ENCODE peak calls at places on chromosomes 13 and 19, in ten cellular contexts. One of them, this sample, is unnamed.

GRCh38 chr13:44040070-44040753 is 160.5 kb downstream of the LACC1 start:
- DNase-seq in neural progenitor cell: no peak
- DNase-seq in thoracic aorta: no peak
- DNase-seq in A549: no peak
- DNase-seq in GM23248: peak; percentile 63
- DNase-seq in hepatocyte: no peak
- DNase-seq in fibroblast of lung: peak; percentile 75
- DNase-seq in substantia nigra: no peak
- DNase-seq in cardiac muscle cell: peak; percentile 60
- DNase-seq in GM23338: no peak
- DNase-seq in this sample: no peak

GRCh38 chr13:94617389-94618000 is 15.8 kb downstream of the GPR180 start:
- DNase-seq in A549: no peak
- DNase-seq in hepatocyte: peak; percentile 40
- DNase-seq in GM23248: peak; percentile 41
- DNase-seq in GM23338: peak; percentile 35
- DNase-seq in fibroblast of lung: peak; percentile 47
- DNase-seq in substantia nigra: no peak
- DNase-seq in thoracic aorta: no peak
- DNase-seq in neural progenitor cell: no peak
- DNase-seq in cardiac muscle cell: peak; percentile 37
- DNase-seq in this sample: no peak

GRCh38 chr13:69565334-69565733 is 542.3 kb upstream of the ATXN8OS start:
- DNase-seq in neural progenitor cell: peak; percentile 56
- DNase-seq in A549: peak; percentile 1
- DNase-seq in cardiac muscle cell: peak; percentile 0
- DNase-seq in hepatocyte: peak; percentile 32
- DNase-seq in thoracic aorta: no peak
- DNase-seq in substantia nigra: no peak
- DNase-seq in GM23248: peak; percentile 10
- DNase-seq in GM23338: peak; percentile 80
- DNase-seq in fibroblast of lung: peak; percentile 41
- DNase-seq in this sample: no peak

GRCh38 chr19:8631425-8631819 is 989 bp downstream of the NFILZ start:
- DNase-seq in substantia nigra: no peak
- DNase-seq in GM23338: no peak
- DNase-seq in fibroblast of lung: peak; percentile 61
- DNase-seq in thoracic aorta: peak; percentile 35
- DNase-seq in A549: peak; percentile 61
- DNase-seq in hepatocyte: peak; percentile 57
- DNase-seq in GM23248: peak; percentile 48
- DNase-seq in neural progenitor cell: peak; percentile 87
- DNase-seq in cardiac muscle cell: peak; percentile 84
- DNase-seq in this sample: no peak

GRCh38 chr13:67139551-67139950 is 90.6 kb downstream of the PCDH9 start:
- DNase-seq in A549: no peak
- DNase-seq in GM23338: no peak
- DNase-seq in fibroblast of lung: peak; percentile 20
- DNase-seq in thoracic aorta: no peak
- DNase-seq in substantia nigra: no peak
- DNase-seq in neural progenitor cell: no peak
- DNase-seq in hepatocyte: no peak
- DNase-seq in cardiac muscle cell: no peak
- DNase-seq in GM23248: no peak
- DNase-seq in this sample: no peak

GRCh38 chr13:19959141-19959830 is 759 bp downstream of the ZMYM2 start:
- DNase-seq in neural progenitor cell: peak; percentile 81
- DNase-seq in hepatocyte: peak; percentile 71
- DNase-seq in fibroblast of lung: peak; percentile 47
- DNase-seq in thoracic aorta: peak; percentile 8
- DNase-seq in cardiac muscle cell: peak; percentile 61
- DNase-seq in substantia nigra: peak; percentile 53
- DNase-seq in GM23248: peak; percentile 81
- DNase-seq in A549: peak; percentile 19
- DNase-seq in GM23338: peak; percentile 61
- DNase-seq in this sample: peak; percentile 44

GRCh38 chr13:90447735-90448103 is 899.8 kb upstream of the MIR17HG start:
- DNase-seq in neural progenitor cell: peak; percentile 11
- DNase-seq in cardiac muscle cell: peak; percentile 61
- DNase-seq in substantia nigra: no peak
- DNase-seq in hepatocyte: no peak
- DNase-seq in thoracic aorta: no peak
- DNase-seq in fibroblast of lung: peak; percentile 10
- DNase-seq in GM23248: peak; percentile 76
- DNase-seq in A549: no peak
- DNase-seq in GM23338: peak; percentile 44
- DNase-seq in this sample: no peak

GRCh38 chr19:12745166-12745897 is 6.3 kb upstream of the BEST2 start:
- DNase-seq in substantia nigra: no peak
- DNase-seq in neural progenitor cell: no peak
- DNase-seq in A549: no peak
- DNase-seq in cardiac muscle cell: peak; percentile 36
- DNase-seq in thoracic aorta: no peak
- DNase-seq in GM23248: no peak
- DNase-seq in hepatocyte: no peak
- DNase-seq in GM23338: no peak
- DNase-seq in fibroblast of lung: no peak
- DNase-seq in this sample: no peak

GRCh38 chr13:25943666-25944065 is 108.2 kb downstream of the SHISA2 start:
- DNase-seq in thoracic aorta: no peak
- DNase-seq in neural progenitor cell: no peak
- DNase-seq in substantia nigra: no peak
- DNase-seq in A549: no peak
- DNase-seq in GM23338: no peak
- DNase-seq in fibroblast of lung: peak; percentile 75
- DNase-seq in hepatocyte: peak; percentile 58
- DNase-seq in GM23248: peak; percentile 15
- DNase-seq in cardiac muscle cell: peak; percentile 67
- DNase-seq in this sample: no peak

DNA sequence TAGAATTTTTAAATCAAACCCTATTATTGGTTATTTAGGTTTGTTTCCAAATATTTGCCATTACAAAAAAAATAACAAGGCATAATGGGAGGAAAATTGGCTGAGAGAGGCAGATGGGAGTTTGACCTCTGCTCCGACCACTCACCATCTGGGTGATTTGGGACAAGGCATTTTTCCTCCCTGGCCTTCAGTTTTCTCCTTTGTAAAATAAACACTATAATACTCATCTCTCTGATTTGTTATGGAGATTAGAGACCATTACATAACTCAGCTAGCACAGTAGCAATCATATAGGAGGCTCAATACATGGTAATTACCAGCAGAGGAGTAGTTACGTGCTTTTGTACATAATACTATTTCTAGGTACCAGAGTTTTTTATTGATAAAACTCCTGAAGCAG is 70.2 kb upstream of the STK24 start:
- DNase-seq in cardiac muscle cell: no peak
- DNase-seq in neural progenitor cell: no peak
- DNase-seq in hepatocyte: no peak
- DNase-seq in substantia nigra: no peak
- DNase-seq in thoracic aorta: no peak
- DNase-seq in GM23248: no peak
- DNase-seq in A549: no peak
- DNase-seq in fibroblast of lung: no peak
- DNase-seq in GM23338: no peak
- DNase-seq in this sample: no peak
- H3K27ac ChIP-seq in cardiac muscle cell: no peak overlapping the region
- H3K27ac ChIP-seq in neural progenitor cell: no peak overlapping the region
- H3K27ac ChIP-seq in hepatocyte: peak overlapping the region; percentile 57
- H3K27ac ChIP-seq in substantia nigra: no peak overlapping the region
- H3K27ac ChIP-seq in thoracic aorta: no peak overlapping the region
- H3K27ac ChIP-seq in GM23248: no peak overlapping the region
- H3K27ac ChIP-seq in A549: no peak overlapping the region
- H3K27ac ChIP-seq in fibroblast of lung: no peak overlapping the region
- H3K27ac ChIP-seq in GM23338: no peak overlapping the region
- H3K27ac ChIP-seq in this sample: no peak overlapping the region

GRCh38 chr19:18650048-18650435 is 13.2 kb downstream of the KLHL26 start:
- DNase-seq in GM23338: no peak
- DNase-seq in GM23248: peak; percentile 72
- DNase-seq in A549: no peak
- DNase-seq in fibroblast of lung: peak; percentile 71
- DNase-seq in neural progenitor cell: no peak
- DNase-seq in thoracic aorta: no peak
- DNase-seq in substantia nigra: no peak
- DNase-seq in cardiac muscle cell: peak; percentile 68
- DNase-seq in hepatocyte: no peak
- DNase-seq in this sample: no peak
- H3K27ac ChIP-seq in GM23338: peak overlapping the region; percentile 55
- H3K27ac ChIP-seq in GM23248: peak overlapping the region; percentile 87
- H3K27ac ChIP-seq in A549: no peak overlapping the region
- H3K27ac ChIP-seq in fibroblast of lung: peak overlapping the region; percentile 99
- H3K27ac ChIP-seq in neural progenitor cell: no peak overlapping the region
- H3K27ac ChIP-seq in thoracic aorta: peak overlapping the region; percentile 88
- H3K27ac ChIP-seq in substantia nigra: no peak overlapping the region
- H3K27ac ChIP-seq in cardiac muscle cell: peak overlapping the region; percentile 61
- H3K27ac ChIP-seq in hepatocyte: peak overlapping the region; percentile 62
- H3K27ac ChIP-seq in this sample: peak overlapping the region; percentile 59

GRCh38 chr19:42249149-42249750 is 5.7 kb downstream of the ERF start:
- DNase-seq in neural progenitor cell: no peak
- DNase-seq in substantia nigra: no peak
- DNase-seq in cardiac muscle cell: no peak
- DNase-seq in hepatocyte: no peak
- DNase-seq in GM23338: no peak
- DNase-seq in GM23248: no peak
- DNase-seq in A549: no peak
- DNase-seq in thoracic aorta: no peak
- DNase-seq in fibroblast of lung: no peak
- DNase-seq in this sample: no peak
- H3K27ac ChIP-seq in neural progenitor cell: no peak overlapping the region
- H3K27ac ChIP-seq in substantia nigra: peak overlapping the region; percentile 99
- H3K27ac ChIP-seq in cardiac muscle cell: peak overlapping the region; percentile 30
- H3K27ac ChIP-seq in hepatocyte: no peak overlapping the region
- H3K27ac ChIP-seq in GM23338: no peak overlapping the region
- H3K27ac ChIP-seq in GM23248: no peak overlapping the region
- H3K27ac ChIP-seq in A549: no peak overlapping the region
- H3K27ac ChIP-seq in thoracic aorta: peak overlapping the region; percentile 89
- H3K27ac ChIP-seq in fibroblast of lung: peak overlapping the region; percentile 82
- H3K27ac ChIP-seq in this sample: no peak overlapping the region

GRCh38 chr19:3186377-3186688 is 603 bp downstream of the NCLN start:
- DNase-seq in cardiac muscle cell: peak; percentile 14
- DNase-seq in GM23248: peak; percentile 47
- DNase-seq in A549: no peak
- DNase-seq in hepatocyte: peak; percentile 38
- DNase-seq in substantia nigra: no peak
- DNase-seq in GM23338: peak; percentile 47
- DNase-seq in fibroblast of lung: no peak
- DNase-seq in thoracic aorta: no peak
- DNase-seq in neural progenitor cell: peak; percentile 41
- DNase-seq in this sample: no peak

GRCh38 chr19:3185482-3186376 is at the start of gene NCLN:
- DNase-seq in cardiac muscle cell: peak; percentile 96
- DNase-seq in thoracic aorta: peak; percentile 81
- DNase-seq in substantia nigra: peak; percentile 94
- DNase-seq in neural progenitor cell: peak; percentile 97
- DNase-seq in A549: peak; percentile 42
- DNase-seq in hepatocyte: peak; percentile 97
- DNase-seq in GM23338: peak; percentile 95
- DNase-seq in GM23248: peak; percentile 97
- DNase-seq in fibroblast of lung: peak; percentile 95
- DNase-seq in this sample: peak; percentile 95

GRCh38 chr19:3187662-3188511 is 2.2 kb downstream of the NCLN start:
- DNase-seq in neural progenitor cell: no peak
- DNase-seq in GM23338: no peak
- DNase-seq in fibroblast of lung: no peak
- DNase-seq in thoracic aorta: no peak
- DNase-seq in GM23248: no peak
- DNase-seq in A549: no peak
- DNase-seq in substantia nigra: no peak
- DNase-seq in hepatocyte: no peak
- DNase-seq in cardiac muscle cell: no peak
- DNase-seq in this sample: no peak

GRCh38 chr19:3188627-3189596 is 3.2 kb downstream of the NCLN start:
- DNase-seq in GM23248: no peak
- DNase-seq in fibroblast of lung: no peak
- DNase-seq in hepatocyte: no peak
- DNase-seq in GM23338: no peak
- DNase-seq in thoracic aorta: no peak
- DNase-seq in cardiac muscle cell: no peak
- DNase-seq in substantia nigra: no peak
- DNase-seq in neural progenitor cell: no peak
- DNase-seq in A549: no peak
- DNase-seq in this sample: no peak

GRCh38 chr19:3186891-3187661 is 1.3 kb downstream of the NCLN start:
- DNase-seq in substantia nigra: no peak
- DNase-seq in neural progenitor cell: no peak
- DNase-seq in fibroblast of lung: no peak
- DNase-seq in hepatocyte: no peak
- DNase-seq in thoracic aorta: no peak
- DNase-seq in A549: no peak
- DNase-seq in GM23338: no peak
- DNase-seq in cardiac muscle cell: no peak
- DNase-seq in GM23248: peak; percentile 49
- DNase-seq in this sample: no peak
- H3K27ac ChIP-seq in substantia nigra: no peak overlapping the region
- H3K27ac ChIP-seq in neural progenitor cell: no peak overlapping the region
- H3K27ac ChIP-seq in fibroblast of lung: peak overlapping the region; percentile 72
- H3K27ac ChIP-seq in hepatocyte: no peak overlapping the region
- H3K27ac ChIP-seq in thoracic aorta: no peak overlapping the region
- H3K27ac ChIP-seq in A549: peak overlapping the region; percentile 92
- H3K27ac ChIP-seq in GM23338: no peak overlapping the region
- H3K27ac ChIP-seq in cardiac muscle cell: no peak overlapping the region
- H3K27ac ChIP-seq in GM23248: peak overlapping the region; percentile 46
- H3K27ac ChIP-seq in this sample: no peak overlapping the region